ENCODE peak calls at places on chromosomes 13 and 19, in ten cellular contexts. W is mucosa of descending colon; J is fibroblast of lung; P is lower lobe of right lung; Z is CD8-positive, alpha-beta T cell; O is colonic mucosa; A is prostate gland; X is tibial artery; T is H1; G is neural progenitor cell. L is an unnamed sample.

GRCh38 chr19:19385900-19386339 is 19.6 kb upstream of the GATAD2A start:
- DNase-seq in W (peak; percentile 84), J (no peak), P (peak; percentile 76), Z (peak; percentile 80), O (no peak), A (peak; percentile 26), X (no peak), T (no peak), G (no peak), L (peak; percentile 78)

GRCh38 chr13:29758591-29759114 is 91.8 kb downstream of the UBL3 start:
- DNase-seq in W (peak; percentile 62), J (no peak), P (peak; percentile 87), Z (no peak), O (peak; percentile 26), A (no peak), X (no peak), T (no peak), G (no peak), L (no peak)

GRCh38 chr13:23701646-23702045 is 131.4 kb downstream of the TNFRSF19 start:
- DNase-seq in W (peak; percentile 78), J (peak; percentile 65), P (no peak), Z (no peak), O (no peak), A (no peak), X (peak; percentile 93), T (no peak), G (no peak), L (no peak)

GRCh38 chr13:54029226-54029625 is 1000.6 kb downstream of the OLFM4 start:
- DNase-seq in W (no peak), J (no peak), P (no peak), Z (no peak), O (no peak), A (no peak), X (no peak), T (peak; percentile 13), G (no peak), L (no peak)

GRCh38 chr13:60689076-60689475 is 292.1 kb downstream of the TDRD3 start:
- DNase-seq in W (no peak), J (no peak), P (no peak), Z (no peak), O (no peak), A (no peak), X (no peak), T (no peak), G (no peak), L (no peak)

GRCh38 chr19:48907671-48908070 is 7.6 kb downstream of the NUCB1 start:
- DNase-seq in W (peak; percentile 75), J (no peak), P (peak; percentile 84), Z (no peak), O (peak; percentile 71), A (no peak), X (no peak), T (no peak), G (no peak), L (peak; percentile 85)

GRCh38 chr19:3680939-3681338 is 19.3 kb downstream of the PIP5K1C start:
- DNase-seq in W (no peak), J (no peak), P (no peak), Z (no peak), O (no peak), A (no peak), X (no peak), T (no peak), G (no peak), L (no peak)

GRCh38 chr19:11164278-11164677 is 8.7 kb upstream of the SPC24 start:
- DNase-seq in W (no peak), J (no peak), P (no peak), Z (no peak), O (no peak), A (no peak), X (no peak), T (no peak), G (no peak), L (no peak)

GRCh38 chr13:102970542-102970941 is 95.7 kb downstream of the SLC10A2 start:
- DNase-seq in W (no peak), J (no peak), P (no peak), Z (no peak), O (no peak), A (no peak), X (no peak), T (no peak), G (no peak), L (no peak)

GRCh38 chr19:31127132-31127967 is 221.9 kb downstream of the TSHZ3 start:
- DNase-seq in W (no peak), J (peak; percentile 87), P (no peak), Z (no peak), O (peak; percentile 28), A (peak; percentile 36), X (no peak), T (peak; percentile 21), G (no peak), L (no peak)

GRCh38 chr13:52085416-52085815 is 43.5 kb downstream of the NEK5 start:
- DNase-seq in W (no peak), J (peak; percentile 92), P (no peak), Z (no peak), O (no peak), A (no peak), X (no peak), T (no peak), G (no peak), L (no peak)

GRCh38 chr19:21482863-21483276 is 22.5 kb upstream of the ZNF429 start:
- DNase-seq in W (peak; percentile 58), J (peak; percentile 48), P (peak; percentile 68), Z (peak; percentile 75), O (peak; percentile 45), A (no peak), X (no peak), T (peak; percentile 74), G (peak; percentile 26), L (no peak)

GRCh38 chr19:12996542-12997094 is 1.3 kb downstream of the NFIX start:
- DNase-seq in W (peak; percentile 63), J (peak; percentile 43), P (no peak), Z (no peak), O (no peak), A (no peak), X (no peak), T (no peak), G (peak; percentile 73), L (no peak)

GRCh38 chr13:106610511-106610910 is 42.6 kb upstream of the ARGLU1 start:
- DNase-seq in W (no peak), J (peak; percentile 26), P (no peak), Z (no peak), O (no peak), A (no peak), X (no peak), T (no peak), G (no peak), L (no peak)

GRCh38 chr19:38682872-38683392 is 35.5 kb downstream of the ACTN4 start:
- DNase-seq in W (peak; percentile 73), J (no peak), P (no peak), Z (no peak), O (no peak), A (no peak), X (no peak), T (no peak), G (no peak), L (no peak)

DNA sequence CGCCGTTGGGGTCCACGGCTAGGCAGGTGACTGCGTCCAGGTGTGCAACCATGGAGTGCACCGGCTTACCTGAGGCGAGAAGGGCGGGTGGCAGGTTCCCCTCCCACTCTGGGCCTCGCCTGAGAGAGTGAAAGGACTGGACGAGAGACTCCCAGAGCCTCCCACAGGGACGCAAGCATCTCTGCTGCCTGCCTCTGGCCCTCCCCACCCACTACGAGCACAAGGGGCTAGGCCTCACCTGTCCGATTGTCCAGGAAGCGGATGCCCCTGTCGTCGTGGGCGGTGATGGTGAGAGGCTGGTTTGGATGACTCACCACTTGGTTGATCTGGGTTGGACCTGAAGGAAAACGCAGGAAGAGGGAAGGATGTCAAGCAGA is 5.1 kb upstream of the PRKD2 start:
- DNase-seq in W (no peak), J (no peak), P (no peak), Z (no peak), O (no peak), A (no peak), X (no peak), T (no peak), G (no peak), L (no peak)
- H3K4me1 ChIP-seq in W (peaks cover 13% of the 10 kb centered on the region), J (no peaks in the 10 kb centered on the region), P (peaks cover 39% of the 10 kb centered on the region), Z (peaks cover 33% of the 10 kb centered on the region), O (peaks cover 4% of the 10 kb centered on the region), A (no peaks in the 10 kb centered on the region), X (peaks cover 4% of the 10 kb centered on the region), T (peaks cover 5% of the 10 kb centered on the region), G (no peaks in the 10 kb centered on the region), L (peaks cover 23% of the 10 kb centered on the region)

GRCh38 chr13:100506154-100506553 is 82.4 kb downstream of the GGACT start:
- DNase-seq in W (no peak), J (no peak), P (no peak), Z (no peak), O (no peak), A (no peak), X (no peak), T (no peak), G (no peak), L (no peak)
- H3K4me3 ChIP-seq in W (no peak overlapping the region), J (no peak overlapping the region), P (no peak overlapping the region), Z (no peak overlapping the region), O (no peak overlapping the region), A (no peak overlapping the region), X (no peak overlapping the region), T (no peak overlapping the region), G (no peak overlapping the region), L (no peak overlapping the region)

GRCh38 chr19:16449330-16449961 is 22.3 kb downstream of the EPS15L1 start:
- DNase-seq in W (no peak), J (peak; percentile 13), P (no peak), Z (peak; percentile 54), O (no peak), A (no peak), X (no peak), T (no peak), G (no peak), L (no peak)
- H3K4me1 ChIP-seq in W (peaks cover 3% of the 10 kb centered on the region), J (peaks cover 20% of the 10 kb centered on the region), P (peaks cover 38% of the 10 kb centered on the region), Z (peaks cover 35% of the 10 kb centered on the region), O (peaks cover 8% of the 10 kb centered on the region), A (no peaks in the 10 kb centered on the region), X (peaks cover 21% of the 10 kb centered on the region), T (peaks cover 4% of the 10 kb centered on the region), G (peaks cover 18% of the 10 kb centered on the region), L (peaks cover 15% of the 10 kb centered on the region)

GRCh38 chr19:55453861-55454260 is 7.6 kb downstream of the ISOC2 start:
- DNase-seq in W (no peak), J (no peak), P (no peak), Z (no peak), O (no peak), A (no peak), X (no peak), T (no peak), G (no peak), L (no peak)

GRCh38 chr19:55452381-55453325 is 8.8 kb downstream of the ISOC2 start:
- DNase-seq in W (no peak), J (peak; percentile 65), P (no peak), Z (no peak), O (peak; percentile 63), A (peak; percentile 16), X (peak; percentile 42), T (no peak), G (peak; percentile 94), L (peak; percentile 67)

GRCh38 chr19:55451163-55451521 is 8.0 kb upstream of the SHISA7 start:
- DNase-seq in W (no peak), J (no peak), P (no peak), Z (no peak), O (no peak), A (no peak), X (no peak), T (no peak), G (peak; percentile 54), L (no peak)

GRCh38 chr19:55449469-55449868 is 6.4 kb upstream of the SHISA7 start:
- DNase-seq in W (no peak), J (no peak), P (no peak), Z (no peak), O (no peak), A (no peak), X (no peak), T (no peak), G (peak; percentile 44), L (no peak)

GRCh38 chr19:55451522-55452380 is 8.7 kb upstream of the SHISA7 start:
- DNase-seq in W (no peak), J (no peak), P (no peak), Z (no peak), O (no peak), A (no peak), X (no peak), T (no peak), G (peak; percentile 72), L (no peak)
- H3K4me3 ChIP-seq in W (no peak overlapping the region), J (no peak overlapping the region), P (no peak overlapping the region), Z (no peak overlapping the region), O (no peak overlapping the region), A (no peak overlapping the region), X (no peak overlapping the region), T (peak overlapping the region; percentile 45), G (peak overlapping the region; percentile 53), L (no peak overlapping the region)

L was measured in Peyer's patch.